ENCODE peak calls at places on chromosomes 11 and 22, in four cellular contexts. J is GM12878, X is Panc1, O is GM23338. W is an unnamed sample.

GRCh38 chr11:72683782-72684200 is 9.6 kb upstream of the PDE2A start:
- DNase-seq in X (peak; percentile 52), J (no peak), O (peak; percentile 82), W (peak; percentile 45)

GRCh38 chr11:128709402-128709801 is 15.5 kb downstream of the FLI1 start:
- DNase-seq in J (no peak), O (no peak), X (no peak), W (no peak)

GRCh38 chr22:30375312-30375849 is 11.8 kb downstream of the RNF215 start:
- DNase-seq in O (no peak), J (no peak), X (no peak), W (no peak)

GRCh38 chr22:38758276-38758945 is 2.6 kb upstream of the SUN2 start:
- DNase-seq in X (no peak), J (no peak), O (no peak), W (no peak)

GRCh38 chr11:131823772-131824171 is 453.4 kb downstream of the NTM start:
- DNase-seq in O (no peak), J (no peak), X (no peak), W (no peak)

GRCh38 chr11:4211991-4212390 is 117.4 kb downstream of the RRM1 start:
- DNase-seq in X (no peak), J (no peak), O (peak; percentile 65), W (no peak)

GRCh38 chr22:42188808-42189447 is 58.3 kb upstream of the CYP2D6 start:
- DNase-seq in J (no peak), X (no peak), O (no peak), W (no peak)

GRCh38 chr11:29755474-29755873 is 261.4 kb downstream of the KCNA4 start:
- DNase-seq in X (no peak), J (no peak), O (no peak), W (no peak)

GRCh38 chr22:44724416-44724815 is 22.4 kb downstream of the PRR5 start:
- DNase-seq in X (no peak), O (no peak), J (no peak), W (no peak)

GRCh38 chr11:77127969-77128691 is at the start of gene MYO7A:
- DNase-seq in X (no peak), J (no peak), O (peak; percentile 64), W (no peak)

GRCh38 chr11:120660024-120660565 is 148.5 kb downstream of the GRIK4 start:
- DNase-seq in X (no peak), O (peak; percentile 94), J (no peak), W (no peak)

GRCh38 chr11:126655807-126656128 is 300.3 kb downstream of the ST3GAL4 start:
- DNase-seq in J (no peak), O (no peak), X (no peak), W (no peak)

GRCh38 chr22:31329453-31330215 is 16.5 kb downstream of the PATZ1 start:
- DNase-seq in X (no peak), J (no peak), O (no peak), W (no peak)

GRCh38 chr11:34213366-34213765 is 107.9 kb downstream of the NAT10 start:
- DNase-seq in O (no peak), X (no peak), J (no peak), W (no peak)

GRCh38 chr11:32960553-32961164 is 55.0 kb upstream of the DEPDC7 start:
- DNase-seq in J (peak; percentile 21), O (peak; percentile 78), X (peak; percentile 24), W (no peak)

GRCh38 chr22:45318558-45319318 is 9.0 kb downstream of the FAM118A start:
- DNase-seq in X (no peak), J (peak; percentile 46), O (peak; percentile 20), W (no peak)

GRCh38 chr22:39729141-39729934 is 158.8 kb downstream of the CACNA1I start:
- DNase-seq in O (no peak), X (no peak), J (no peak), W (no peak)

GRCh38 chr11:74735566-74735965 is 4.3 kb upstream of the CHRDL2 start:
- DNase-seq in J (no peak), X (no peak), O (no peak), W (no peak)

GRCh38 chr11:396948-397548 is 3.0 kb downstream of the PKP3 start:
- DNase-seq in O (no peak), X (no peak), J (no peak), W (no peak)

GRCh38 chr11:125451400-125452124 is 44.5 kb downstream of the FEZ1 start:
- DNase-seq in O (peak; percentile 96), X (no peak), J (no peak), W (no peak)

GRCh38 chr22:31843526-31843925 is 89.7 kb downstream of the DEPDC5 start:
- DNase-seq in O (no peak), X (no peak), J (no peak), W (no peak)

GRCh38 chr11:122207505-122207904 is 91.5 kb upstream of the BLID start:
- DNase-seq in J (no peak), X (no peak), O (no peak), W (no peak)

GRCh38 chr11:124633355-124633754 is 10.7 kb downstream of the TBRG1 start:
- DNase-seq in J (no peak), X (no peak), O (no peak), W (no peak)

GRCh38 chr11:130546901-130547694 is 98.7 kb downstream of the ADAMTS15 start:
- DNase-seq in X (no peak), J (no peak), O (no peak), W (no peak)

GRCh38 chr11:72432347-72433287 is 1.7 kb downstream of the CLPB start:
- DNase-seq in X (no peak), J (no peak), O (no peak), W (no peak)

GRCh38 chr22:46750530-46750800 is 12.0 kb upstream of the TBC1D22A start:
- DNase-seq in O (no peak), J (no peak), X (no peak), W (no peak)

GRCh38 chr11:10325398-10326079 is 20.7 kb downstream of the ADM start:
- DNase-seq in O (no peak), X (no peak), J (no peak), W (no peak)

GRCh38 chr11:132134322-132134721 is 763.9 kb downstream of the NTM start:
- DNase-seq in J (no peak), X (no peak), O (no peak), W (no peak)

GRCh38 chr11:86183694-86184093 is 60.9 kb upstream of the EED start:
- DNase-seq in O (no peak), J (no peak), X (no peak), W (no peak)

GRCh38 chr11:43547411-43547718 is 133.2 kb upstream of the HSD17B12 start:
- DNase-seq in X (no peak), O (peak; percentile 64), J (no peak), W (no peak)

GRCh38 chr11:2827256-2827655 is 58.3 kb downstream of the CDKN1C start:
- DNase-seq in X (no peak), J (no peak), O (no peak), W (no peak)

GRCh38 chr11:2826679-2827056 is 58.9 kb downstream of the CDKN1C start:
- DNase-seq in O (no peak), J (no peak), X (no peak), W (no peak)

GRCh38 chr11:2824851-2825250 is 60.7 kb downstream of the CDKN1C start:
- DNase-seq in O (no peak), J (no peak), X (no peak), W (no peak)

GRCh38 chr11:2825261-2825885 is 60.2 kb downstream of the CDKN1C start:
- DNase-seq in O (no peak), J (no peak), X (no peak), W (peak; percentile 78)

GRCh38 chr11:2825886-2826678 is 59.5 kb downstream of the CDKN1C start:
- DNase-seq in X (no peak), O (no peak), J (no peak), W (peak; percentile 67)
- H3K4me3 ChIP-seq in X (no peak overlapping the region), O (no peak overlapping the region), J (no peak overlapping the region), W (peak overlapping the region; percentile 36)

GRCh38 chr22:23895599-23896144 is 1.5 kb downstream of the MIF start:
- DNase-seq in J (no peak), X (no peak), O (no peak), W (no peak)

GRCh38 chr22:23893446-23893956 is 682 bp upstream of the MIF start:
- DNase-seq in O (no peak), X (no peak), J (no peak), W (no peak)

GRCh38 chr22:23893957-23894709 is at the start of gene MIF:
- DNase-seq in J (peak; percentile 82), X (peak; percentile 24), O (peak; percentile 98), W (peak; percentile 96)

GRCh38 chr22:23896166-23896522 is 2.0 kb downstream of the MIF start:
- DNase-seq in J (no peak), X (no peak), O (no peak), W (no peak)

GRCh38 chr22:23894710-23895598 is 771 bp downstream of the MIF start:
- DNase-seq in J (peak; percentile 41), X (peak; percentile 28), O (peak; percentile 92), W (peak; percentile 80)
- TF ChIP-seq POLR2AphosphoS5 in J (no peak), X (peak; percentile 50), O (peak; percentile 40), W (peak; percentile 34)

DNA sequence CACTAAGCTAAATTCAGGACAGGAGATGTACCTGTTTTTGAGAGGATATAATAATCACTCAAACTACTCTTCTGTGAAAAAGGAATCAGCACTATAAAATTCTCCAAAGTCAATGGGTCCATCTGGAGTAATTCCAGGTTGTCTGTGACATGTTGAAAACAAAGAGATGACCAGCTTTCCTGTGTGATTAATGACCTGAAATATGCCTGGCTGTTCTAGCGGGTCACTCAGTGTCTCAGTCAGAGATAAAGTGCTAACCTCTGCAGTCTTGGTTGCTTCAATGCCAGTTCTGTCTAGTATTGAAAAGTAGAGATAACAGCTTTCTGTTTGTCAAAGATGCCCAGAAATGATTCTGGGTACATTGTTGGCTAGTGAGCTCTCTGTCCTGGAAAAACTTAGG is 722.6 kb upstream of the TENM4 start:
- DNase-seq in O (no peak), J (no peak), X (no peak), W (no peak)
- H3K4me3 ChIP-seq in O (no peak overlapping the region), J (no peak overlapping the region), X (no peak overlapping the region), W (no peak overlapping the region)

GRCh38 chr11:100546714-100547113 is 140.4 kb upstream of the ARHGAP42 start:
- DNase-seq in J (no peak), X (no peak), O (no peak), W (no peak)

GRCh38 chr11:100545970-100546369 is 141.1 kb upstream of the ARHGAP42 start:
- DNase-seq in J (no peak), X (no peak), O (no peak), W (no peak)

GRCh38 chr11:100550298-100550697 is 136.8 kb upstream of the ARHGAP42 start:
- DNase-seq in O (no peak), X (no peak), J (no peak), W (no peak)

GRCh38 chr11:100556781-100557180 is 130.3 kb upstream of the ARHGAP42 start:
- DNase-seq in J (no peak), O (no peak), X (no peak), W (no peak)

DNA sequence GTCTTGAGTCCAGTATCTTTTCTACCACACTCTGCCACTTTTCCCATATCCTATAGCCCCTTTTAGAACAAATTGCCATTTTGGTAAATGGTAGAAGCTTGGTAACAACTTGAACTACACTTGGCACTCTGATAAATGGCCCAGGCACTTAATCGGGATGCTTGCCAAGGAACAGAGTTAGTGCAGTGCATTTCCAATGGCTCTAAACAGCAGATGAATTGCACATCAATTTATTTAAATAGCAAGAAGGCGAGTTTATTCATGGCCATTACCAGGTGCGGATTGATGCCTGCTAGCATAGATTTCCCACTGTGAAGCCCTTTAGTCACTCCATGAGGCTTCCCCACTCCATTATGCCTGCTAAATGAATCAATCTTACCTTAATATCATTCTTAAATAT is 136.2 kb upstream of the ARHGAP42 start:
- DNase-seq in J (no peak), O (no peak), X (no peak), W (no peak)
- TF ChIP-seq POLR2AphosphoS5 in J (no peak), O (no peak), X (no peak), W (no peak)

W was measured in breast epithelium.